ENCODE peak calls at places on chromosomes 12 and 14, in six cellular contexts. D is thoracic aorta, P is NCI-H1105, N is GM10248, Y is cardiac muscle cell, A is substantia nigra. B is an unnamed sample.

GRCh38 chr14:61523751-61524150 is 171.6 kb upstream of the HIF1A start:
- DNase-seq in D (no peak), P (peak), N (no peak), Y (no peak), A (no peak), B (no peak)

GRCh38 chr14:68757618-68758081 is 35.2 kb downstream of the ZFP36L1 start:
- DNase-seq in D (no peak), P (no peak), N (no peak), Y (no peak), A (no peak), B (no peak)

GRCh38 chr14:35934499-35934898 is 108.4 kb downstream of the BRMS1L start:
- DNase-seq in D (no peak), P (no peak), N (no peak), Y (no peak), A (no peak), B (no peak)

GRCh38 chr14:99838555-99839193 is 45.5 kb downstream of the EML1 start:
- DNase-seq in D (no peak), P (no peak), N (no peak), Y (peak), A (no peak), B (no peak)

GRCh38 chr12:32253154-32253795 is 146.1 kb upstream of the FGD4 start:
- DNase-seq in D (no peak), P (no peak), N (no peak), Y (no peak), A (no peak), B (no peak)

GRCh38 chr14:73427516-73428264 is 30.7 kb downstream of the NUMB start:
- DNase-seq in D (no peak), P (no peak), N (no peak), Y (no peak), A (no peak), B (no peak)

GRCh38 chr12:15276088-15276698 is 46.1 kb upstream of the PTPRO start:
- DNase-seq in D (no peak), P (peak), N (peak), Y (peak), A (no peak), B (no peak)

GRCh38 chr12:124867389-124867930 is 3.8 kb upstream of the SCARB1 start:
- DNase-seq in D (no peak), P (no peak), N (no peak), Y (no peak), A (no peak), B (no peak)

GRCh38 chr12:78155546-78155945 is 324.9 kb downstream of the NAV3 start:
- DNase-seq in D (no peak), P (no peak), N (no peak), Y (no peak), A (no peak), B (no peak)

GRCh38 chr12:67720383-67720856 is 71.9 kb downstream of the DYRK2 start:
- DNase-seq in D (no peak), P (no peak), N (no peak), Y (no peak), A (no peak), B (no peak)

GRCh38 chr12:71804505-71804904 is 35.1 kb upstream of the TBC1D15 start:
- DNase-seq in D (no peak), P (no peak), N (no peak), Y (no peak), A (no peak), B (no peak)

GRCh38 chr14:22070119-22070982 is 396.7 kb upstream of the OR4E1 start:
- DNase-seq in D (no peak), P (no peak), N (no peak), Y (peak), A (no peak), B (no peak)

GRCh38 chr14:96260341-96260821 is 4.4 kb downstream of the BDKRB1 start:
- DNase-seq in D (no peak), P (no peak), N (no peak), Y (no peak), A (no peak), B (no peak)

GRCh38 chr12:7122876-7123769 is 5.6 kb downstream of the RBP5 start:
- DNase-seq in D (no peak), P (no peak), N (no peak), Y (no peak), A (no peak), B (no peak)

GRCh38 chr12:100348657-100349454 is 8.0 kb upstream of the SLC17A8 start:
- DNase-seq in D (no peak), P (peak), N (peak), Y (no peak), A (no peak), B (no peak)

GRCh38 chr14:53714495-53715389 is 241.9 kb downstream of the BMP4 start:
- DNase-seq in D (no peak), P (no peak), N (no peak), Y (no peak), A (no peak), B (no peak)

GRCh38 chr12:50003595-50003994 is 21.7 kb downstream of the RACGAP1 start:
- DNase-seq in D (no peak), P (no peak), N (no peak), Y (no peak), A (no peak), B (no peak)

GRCh38 chr12:106753526-106753925 is 21.0 kb upstream of the RIC8B start:
- DNase-seq in D (no peak), P (no peak), N (peak), Y (no peak), A (no peak), B (peak)

GRCh38 chr12:68951652-68952051 is 18.7 kb upstream of the CPM start:
- DNase-seq in D (no peak), P (no peak), N (no peak), Y (no peak), A (no peak), B (no peak)

GRCh38 chr12:111406474-111407370 is 999 bp downstream of the SH2B3 start:
- DNase-seq in D (no peak), P (no peak), N (peak), Y (peak), A (no peak), B (no peak)

GRCh38 chr12:127025545-127025944 is 1241.4 kb upstream of the TMEM132C start:
- DNase-seq in D (no peak), P (no peak), N (no peak), Y (no peak), A (no peak), B (no peak)